ENCODE peak calls at places on chromosomes 6 and 20, in ten cellular contexts. H is HTR-8/SVneo, T is bronchial epithelial cell, Y is iPS-NIHi11, D is natural killer cell, N is nucleus accumbens, M is upper lobe of right lung, W is GM12892, S is MCF 10A, K is HEK293T. Q is an unnamed sample.

GRCh38 chr6:130282234-130282995 is 59.7 kb upstream of the SAMD3 start:
- DNase-seq in K (peak), Y (peak), N (no peak), D (no peak), S (peak), W (no peak), T (peak), H (no peak), M (no peak), Q (peak)

GRCh38 chr6:105641507-105641906 is 238.6 kb upstream of the PREP start:
- DNase-seq in Y (no peak), D (no peak), K (no peak), S (no peak), H (no peak), N (no peak), W (no peak), T (no peak), M (no peak), Q (no peak)

GRCh38 chr6:37049990-37050853 is 44.8 kb downstream of the FGD2 start:
- DNase-seq in K (no peak), T (no peak), Y (no peak), S (no peak), M (peak), D (peak), W (peak), H (no peak), N (peak), Q (no peak)

GRCh38 chr6:107607109-107607508 is 117.2 kb downstream of the SOBP start:
- DNase-seq in S (no peak), D (no peak), K (no peak), N (no peak), H (no peak), T (no peak), Y (no peak), W (no peak), M (no peak), Q (peak)

GRCh38 chr6:3659748-3660147 is 91.8 kb downstream of the PXDC1 start:
- DNase-seq in H (no peak), N (no peak), M (no peak), D (no peak), W (no peak), T (no peak), K (no peak), Y (no peak), S (no peak), Q (no peak)

GRCh38 chr20:59406446-59406845 is 106.0 kb downstream of the EDN3 start:
- DNase-seq in D (no peak), S (no peak), N (no peak), Y (no peak), H (no peak), K (no peak), T (no peak), W (no peak), M (no peak), Q (no peak)

GRCh38 chr6:164227952-164228522 is 813.5 kb downstream of the QKI start:
- DNase-seq in K (no peak), M (no peak), T (no peak), N (no peak), H (no peak), Y (no peak), S (no peak), W (no peak), D (no peak), Q (no peak)

GRCh38 chr20:13261460-13262301 is 40.6 kb downstream of the ISM1 start:
- DNase-seq in Y (peak), H (peak), N (no peak), W (peak), M (no peak), D (peak), S (peak), K (peak), T (peak), Q (peak)

GRCh38 chr6:33621396-33622388 is 570 bp downstream of the ITPR3 start:
- DNase-seq in N (no peak), Y (peak), K (no peak), W (peak), H (no peak), T (peak), M (peak), S (peak), D (no peak), Q (no peak)

GRCh38 chr6:126890055-126890454 is 228.4 kb upstream of the RSPO3 start:
- DNase-seq in M (no peak), W (no peak), H (no peak), T (no peak), Y (no peak), K (no peak), N (no peak), D (no peak), S (no peak), Q (no peak)

GRCh38 chr6:24520929-24521546 is 26.3 kb downstream of the ALDH5A1 start:
- DNase-seq in N (no peak), H (peak), K (peak), T (peak), S (peak), M (peak), W (no peak), D (no peak), Y (peak), Q (peak)

GRCh38 chr20:54345301-54345724 is 130.1 kb upstream of the DOK5 start:
- DNase-seq in T (peak), N (no peak), Y (no peak), D (no peak), S (peak), H (no peak), K (no peak), M (no peak), W (no peak), Q (no peak)

Q was measured in HuH-7.